ENCODE peak calls at places on chromosomes 5 and 9, in ten cellular contexts. Z, V, Y, N, D, E, W, L, C and I are unnamed samples.
A peak's percentile ranks its signal among the peaks of the same experiment; 100 is the strongest.

GRCh38 chr9:3708751-3709150 is 182.9 kb upstream of the RFX3 start:
- DNase-seq in Z (no peak), V (no peak), Y (peak; percentile 16), N (no peak), D (no peak), E (no peak), W (no peak), L (no peak), C (no peak), I (no peak)

GRCh38 chr9:127049044-127049443 is 73.4 kb downstream of the ANGPTL2 start:
- DNase-seq in Z (no peak), V (no peak), Y (peak; percentile 82), N (peak; percentile 55), D (no peak), E (no peak), W (peak; percentile 52), L (peak; percentile 27), C (no peak), I (peak; percentile 14)

GRCh38 chr5:131281868-131282234 is 18.0 kb downstream of the CDC42SE2 start:
- DNase-seq in Z (no peak), V (no peak), Y (no peak), N (no peak), D (no peak), E (no peak), W (no peak), L (no peak), C (no peak), I (no peak)

GRCh38 chr5:82922086-82922734 is 155.0 kb downstream of the TMEM167A start:
- DNase-seq in Z (no peak), V (no peak), Y (no peak), N (no peak), D (no peak), E (no peak), W (no peak), L (no peak), C (no peak), I (no peak)

GRCh38 chr5:164998142-164998541 is 1492.7 kb downstream of the MAT2B start:
- DNase-seq in Z (no peak), V (no peak), Y (no peak), N (no peak), D (no peak), E (no peak), W (no peak), L (no peak), C (no peak), I (no peak)

GRCh38 chr5:145800181-145800580 is 35.0 kb downstream of the PRELID2 start:
- DNase-seq in Z (no peak), V (no peak), Y (no peak), N (no peak), D (no peak), E (no peak), W (no peak), L (no peak), C (no peak), I (no peak)

GRCh38 chr5:133698646-133699526 is 86.5 kb upstream of the FSTL4 start:
- DNase-seq in Z (no peak), V (peak; percentile 23), Y (no peak), N (no peak), D (no peak), E (no peak), W (no peak), L (no peak), C (peak; percentile 10), I (no peak)

GRCh38 chr5:124342027-124342471 is 404.4 kb downstream of the ZNF608 start:
- DNase-seq in Z (no peak), V (no peak), Y (no peak), N (peak; percentile 36), D (peak; percentile 12), E (no peak), W (peak; percentile 30), L (no peak), C (no peak), I (no peak)

GRCh38 chr5:115463985-115464384 is 80.6 kb downstream of the FEM1C start:
- DNase-seq in Z (no peak), V (no peak), Y (no peak), N (no peak), D (no peak), E (no peak), W (no peak), L (no peak), C (no peak), I (no peak)

GRCh38 chr9:98793031-98793430 is 3.3 kb downstream of the ANKS6 start:
- DNase-seq in Z (no peak), V (peak; percentile 62), Y (no peak), N (no peak), D (no peak), E (no peak), W (no peak), L (no peak), C (no peak), I (no peak)

GRCh38 chr9:99811598-99812383 is 9.9 kb upstream of the NR4A3 start:
- DNase-seq in Z (no peak), V (no peak), Y (no peak), N (no peak), D (no peak), E (no peak), W (no peak), L (no peak), C (no peak), I (no peak)

GRCh38 chr5:68074633-68075032 is 140.9 kb upstream of the PIK3R1 start:
- DNase-seq in Z (no peak), V (peak; percentile 58), Y (no peak), N (no peak), D (no peak), E (no peak), W (no peak), L (no peak), C (no peak), I (no peak)

GRCh38 chr5:143403607-143404415 is at the start of gene NR3C1:
- DNase-seq in Z (peak; percentile 87), V (peak; percentile 87), Y (peak; percentile 77), N (peak; percentile 81), D (peak; percentile 76), E (peak; percentile 95), W (peak; percentile 90), L (peak; percentile 81), C (peak; percentile 38), I (peak; percentile 70)

GRCh38 chr5:143401846-143402463 is 1.5 kb downstream of the NR3C1 start:
- DNase-seq in Z (no peak), V (peak; percentile 51), Y (peak; percentile 56), N (no peak), D (no peak), E (no peak), W (no peak), L (no peak), C (no peak), I (no peak)

GRCh38 chr5:143401253-143401845 is 2.1 kb downstream of the NR3C1 start:
- DNase-seq in Z (no peak), V (no peak), Y (peak; percentile 36), N (no peak), D (no peak), E (no peak), W (no peak), L (no peak), C (no peak), I (no peak)

GRCh38 chr5:143403357-143403606 is 204 bp downstream of the NR3C1 start:
- DNase-seq in Z (no peak), V (peak; percentile 74), Y (no peak), N (no peak), D (no peak), E (no peak), W (no peak), L (no peak), C (no peak), I (no peak)

DNA sequence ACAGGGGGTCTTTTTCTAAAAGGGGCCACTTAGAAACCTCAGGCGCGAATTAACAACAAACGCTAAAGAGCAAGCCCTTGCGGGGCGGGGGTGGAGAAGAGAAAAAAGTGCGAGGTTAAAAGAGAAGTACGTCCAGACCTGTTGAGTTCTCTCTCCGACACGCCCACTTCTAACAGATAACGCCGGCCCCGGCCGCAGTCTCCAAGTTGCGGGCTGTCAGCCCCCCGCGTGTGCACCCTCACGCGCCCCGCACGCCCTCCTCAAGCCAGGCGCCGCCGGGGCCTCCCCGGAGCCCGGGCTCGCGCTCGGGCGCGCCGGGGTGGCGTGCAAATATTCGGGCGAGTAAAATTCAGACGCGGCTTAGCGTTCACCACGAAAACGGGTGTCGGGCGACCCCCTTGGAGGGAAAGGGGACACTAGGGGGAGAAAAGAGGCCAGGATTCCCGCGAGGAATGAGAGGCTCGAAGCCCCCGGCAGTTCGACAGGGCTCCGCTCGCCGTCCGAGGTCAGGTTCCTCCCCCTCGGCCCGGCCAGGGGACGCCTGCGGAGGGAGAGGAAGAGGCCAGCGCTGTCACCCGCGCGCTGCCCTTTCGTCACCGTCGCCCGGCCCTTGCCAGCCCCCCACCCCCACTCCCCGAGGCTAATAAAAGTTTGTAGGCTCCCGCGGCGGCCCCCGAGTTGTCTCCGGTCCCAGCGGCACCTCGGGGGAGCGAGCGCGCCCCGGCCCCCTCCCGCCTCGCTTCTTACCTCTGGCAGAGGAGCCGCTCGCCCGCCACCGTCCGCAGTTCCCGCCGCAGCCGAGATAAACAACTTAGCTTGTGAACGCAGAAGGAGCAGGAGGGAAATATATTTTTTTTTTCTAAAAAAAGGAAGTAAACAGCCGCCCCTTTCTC is 776 bp downstream of the NR3C1 start:
- DNase-seq in Z (peak; percentile 58), V (peak; percentile 84), Y (peak; percentile 45), N (peak; percentile 59), D (peak; percentile 65), E (peak; percentile 84), W (peak; percentile 71), L (peak; percentile 59), C (peak; percentile 49), I (peak; percentile 49)
- TF ChIP-seq CTCF in Z (no peak), V (no peak), Y (no peak), N (no peak), D (no peak), E (peak; percentile 4), W (no peak), L (no peak), C (no peak), I (no peak)

DNA sequence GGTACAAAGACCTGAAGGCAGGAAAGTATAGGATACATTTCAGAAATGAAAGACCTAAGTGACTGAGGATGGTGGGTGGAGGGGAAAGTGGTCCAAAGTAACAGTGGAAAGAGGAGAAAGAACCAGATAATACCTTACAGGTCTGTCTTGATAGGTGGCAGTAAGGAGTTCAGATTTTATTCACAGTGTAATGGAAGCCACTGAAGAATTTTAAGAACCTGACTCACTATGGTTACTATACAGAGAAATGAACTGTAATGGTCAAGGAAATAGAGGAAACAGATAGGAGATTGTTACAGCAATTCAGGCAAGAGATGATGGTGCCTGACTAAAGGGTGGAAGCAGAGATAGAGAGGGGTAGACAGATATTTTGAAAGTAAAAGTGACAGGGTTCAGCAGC is 46.5 kb downstream of the EPB41L4A start:
- DNase-seq in Z (no peak), V (no peak), Y (peak; percentile 37), N (no peak), D (no peak), E (no peak), W (no peak), L (no peak), C (no peak), I (no peak)
- TF ChIP-seq CTCF in Z (no peak), V (peak; percentile 62), Y (peak; percentile 53), N (no peak), D (no peak), E (no peak), W (no peak), L (no peak), C (peak; percentile 45), I (no peak)

GRCh38 chr5:100520348-100520747 is 14.8 kb upstream of the FAM174A start:
- DNase-seq in Z (no peak), V (peak; percentile 85), Y (no peak), N (no peak), D (no peak), E (no peak), W (no peak), L (no peak), C (peak; percentile 70), I (peak; percentile 42)
- TF ChIP-seq CTCF in Z (no peak), V (peak; percentile 75), Y (peak; percentile 33), N (no peak), D (no peak), E (no peak), W (no peak), L (no peak), C (peak; percentile 73), I (peak; percentile 42)

GRCh38 chr5:126777257-126777973 is 479 bp downstream of the LMNB1 start:
- DNase-seq in Z (peak; percentile 64), V (peak; percentile 75), Y (peak; percentile 75), N (peak; percentile 47), D (peak; percentile 79), E (peak; percentile 84), W (peak; percentile 36), L (peak; percentile 50), C (peak; percentile 41), I (peak; percentile 59)
- TF ChIP-seq CTCF in Z (no peak), V (peak; percentile 49), Y (peak; percentile 36), N (peak; percentile 16), D (peak; percentile 18), E (peak; percentile 4), W (no peak), L (no peak), C (peak; percentile 25), I (no peak)